ENCODE peak calls at places on chromosomes 13 and 19, in four cellular contexts. D, J, S and P are unnamed samples.

GRCh38 chr13:19959141-19959830 is 759 bp downstream of the ZMYM2 start:
- DNase-seq in D (peak), J (peak), S (peak), P (peak)

GRCh38 chr19:918481-919156 is 1.5 kb downstream of the KISS1R start:
- DNase-seq in D (no peak), J (no peak), S (no peak), P (no peak)

GRCh38 chr13:49439609-49440008 is 4.3 kb downstream of the CAB39L start:
- DNase-seq in D (no peak), J (no peak), S (no peak), P (no peak)

GRCh38 chr13:113411216-113412023 is 41.9 kb downstream of the ADPRHL1 start:
- DNase-seq in D (peak), J (peak), S (no peak), P (no peak)

GRCh38 chr19:49119411-49120324 is at the start of gene PPFIA3:
- DNase-seq in D (peak), J (peak), S (no peak), P (peak)

GRCh38 chr13:98528663-98529064 is 48.2 kb downstream of the STK24 start:
- DNase-seq in D (peak), J (peak), S (no peak), P (no peak)

GRCh38 chr19:45340899-45341453 is 426 bp downstream of the KLC3 start:
- DNase-seq in D (no peak), J (peak), S (no peak), P (no peak)

GRCh38 chr19:43812259-43812658 is 10.0 kb upstream of the LYPD5 start:
- DNase-seq in D (no peak), J (no peak), S (no peak), P (no peak)

GRCh38 chr19:30423481-30423880 is 51.3 kb downstream of the ZNF536 start:
- DNase-seq in D (peak), J (no peak), S (no peak), P (no peak)

GRCh38 chr13:40786568-40786996 is 2.8 kb upstream of the SLC25A15 start:
- DNase-seq in D (no peak), J (peak), S (no peak), P (no peak)

GRCh38 chr13:43422061-43422460 is 364.7 kb downstream of the ENOX1 start:
- DNase-seq in D (no peak), J (no peak), S (no peak), P (no peak)

GRCh38 chr13:40187836-40188591 is 478.4 kb downstream of the FOXO1 start:
- DNase-seq in D (no peak), J (no peak), S (peak), P (no peak)

GRCh38 chr13:94419304-94419943 is 60.1 kb downstream of the DCT start:
- DNase-seq in D (no peak), J (peak), S (peak), P (no peak)

GRCh38 chr19:4518345-4519171 is at the start of gene PLIN4:
- DNase-seq in D (peak), J (peak), S (no peak), P (no peak)

GRCh38 chr13:42999491-42999890 is 7.5 kb upstream of the EPSTI1 start:
- DNase-seq in D (no peak), J (no peak), S (no peak), P (no peak)

GRCh38 chr13:29799041-29799440 is 51.4 kb downstream of the UBL3 start:
- DNase-seq in D (no peak), J (no peak), S (no peak), P (no peak)

GRCh38 chr19:48452656-48453480 is 2.5 kb upstream of the KCNJ14 start:
- DNase-seq in D (peak), J (peak), S (no peak), P (no peak)

GRCh38 chr13:64274481-64275217 is 2859.0 kb upstream of the PCDH20 start:
- DNase-seq in D (no peak), J (no peak), S (no peak), P (no peak)

GRCh38 chr13:51803422-51804294 is at the start of gene DHRS12:
- DNase-seq in D (peak), J (peak), S (peak), P (peak)

GRCh38 chr13:73900591-73900990 is 233.6 kb downstream of the KLF12 start:
- DNase-seq in D (no peak), J (no peak), S (no peak), P (no peak)

GRCh38 chr19:3670796-3671679 is 29.2 kb downstream of the PIP5K1C start:
- DNase-seq in D (peak), J (peak), S (no peak), P (no peak)

GRCh38 chr19:57934820-57935665 is at the start of gene ZNF418:
- DNase-seq in D (peak), J (peak), S (no peak), P (peak)

GRCh38 chr13:81017525-81018152 is 676.7 kb upstream of the SPRY2 start:
- DNase-seq in D (no peak), J (peak), S (no peak), P (no peak)

GRCh38 chr19:17762505-17763229 is 11.4 kb downstream of the FCHO1 start:
- DNase-seq in D (no peak), J (peak), S (no peak), P (no peak)

GRCh38 chr13:73717632-73718031 is 416.6 kb downstream of the KLF12 start:
- DNase-seq in D (no peak), J (peak), S (no peak), P (no peak)

GRCh38 chr19:10270616-10271394 is at the start of gene ICAM1:
- DNase-seq in D (peak), J (peak), S (peak), P (peak)

GRCh38 chr13:85806553-85807175 is 7.4 kb upstream of the SLITRK6 start:
- DNase-seq in D (no peak), J (peak), S (no peak), P (no peak)

GRCh38 chr19:12065100-12065538 is 588 bp downstream of the ZNF844 start:
- DNase-seq in D (peak), J (peak), S (no peak), P (no peak)

GRCh38 chr13:37648604-37649003 is 50.0 kb upstream of the POSTN start:
- DNase-seq in D (no peak), J (peak), S (no peak), P (no peak)

GRCh38 chr19:15303105-15303780 is 29.1 kb downstream of the BRD4 start:
- DNase-seq in D (peak), J (peak), S (no peak), P (no peak)

GRCh38 chr13:30148791-30149190 is 158.6 kb downstream of the KATNAL1 start:
- DNase-seq in D (no peak), J (no peak), S (no peak), P (no peak)

GRCh38 chr19:18995804-18996241 is 37.5 kb downstream of the SUGP2 start:
- DNase-seq in D (peak), J (peak), S (no peak), P (no peak)

GRCh38 chr13:24627090-24627714 is 53.0 kb upstream of the ATP12A start:
- DNase-seq in D (no peak), J (no peak), S (no peak), P (no peak)

GRCh38 chr19:17058236-17058635 is 17.0 kb downstream of the HAUS8 start:
- DNase-seq in D (no peak), J (peak), S (no peak), P (no peak)

GRCh38 chr19:5229778-5230165 is 110.8 kb downstream of the PTPRS start:
- DNase-seq in D (no peak), J (no peak), S (no peak), P (no peak)